ENCODE peak calls at places on chromosome 21, in nine cellular contexts. P, S, C, T, R, J, F, W and U are unnamed samples.
A peak's percentile ranks its signal among the peaks of the same experiment; 100 is the strongest.

GRCh38 chr21:38319781-38320180 is 63.0 kb downstream of the KCNJ15 start:
- DNase-seq in P (no peak), S (no peak), C (no peak), T (no peak), R (no peak), J (no peak), F (peak; percentile 76), W (no peak), U (no peak)

GRCh38 chr21:38794978-38795377 is 10.8 kb upstream of the ETS2 start:
- DNase-seq in P (no peak), S (no peak), C (peak; percentile 54), T (no peak), R (no peak), J (peak; percentile 79), F (no peak), W (no peak), U (no peak)

GRCh38 chr21:29938968-29939858 is 583 bp downstream of the GRIK1 start:
- DNase-seq in P (no peak), S (no peak), C (no peak), T (peak; percentile 9), R (no peak), J (peak; percentile 63), F (peak; percentile 9), W (no peak), U (no peak)

GRCh38 chr21:19122371-19122770 is 718.8 kb upstream of the TMPRSS15 start:
- DNase-seq in P (no peak), S (no peak), C (no peak), T (no peak), R (no peak), J (no peak), F (no peak), W (no peak), U (no peak)

GRCh38 chr21:27569831-27570230 is 602.9 kb upstream of the ADAMTS5 start:
- DNase-seq in P (no peak), S (no peak), C (no peak), T (no peak), R (no peak), J (no peak), F (no peak), W (no peak), U (no peak)

GRCh38 chr21:38439957-38440356 is 58.3 kb downstream of the ERG start:
- DNase-seq in P (no peak), S (no peak), C (no peak), T (no peak), R (no peak), J (no peak), F (no peak), W (no peak), U (no peak)

GRCh38 chr21:31293986-31294385 is 50.1 kb downstream of the TIAM1 start:
- DNase-seq in P (no peak), S (no peak), C (no peak), T (no peak), R (no peak), J (no peak), F (peak; percentile 98), W (no peak), U (no peak)

GRCh38 chr21:25563399-25564116 is 43.7 kb downstream of the MRPL39 start:
- DNase-seq in P (no peak), S (peak; percentile 16), C (peak; percentile 19), T (no peak), R (no peak), J (no peak), F (peak; percentile 69), W (no peak), U (no peak)

GRCh38 chr21:40902993-40903392 is 56.0 kb upstream of the DSCAM start:
- DNase-seq in P (no peak), S (no peak), C (no peak), T (no peak), R (no peak), J (no peak), F (no peak), W (no peak), U (no peak)

GRCh38 chr21:38349111-38349746 is 92.4 kb downstream of the KCNJ15 start:
- DNase-seq in P (no peak), S (no peak), C (no peak), T (no peak), R (no peak), J (no peak), F (peak; percentile 99), W (no peak), U (no peak)

DNA sequence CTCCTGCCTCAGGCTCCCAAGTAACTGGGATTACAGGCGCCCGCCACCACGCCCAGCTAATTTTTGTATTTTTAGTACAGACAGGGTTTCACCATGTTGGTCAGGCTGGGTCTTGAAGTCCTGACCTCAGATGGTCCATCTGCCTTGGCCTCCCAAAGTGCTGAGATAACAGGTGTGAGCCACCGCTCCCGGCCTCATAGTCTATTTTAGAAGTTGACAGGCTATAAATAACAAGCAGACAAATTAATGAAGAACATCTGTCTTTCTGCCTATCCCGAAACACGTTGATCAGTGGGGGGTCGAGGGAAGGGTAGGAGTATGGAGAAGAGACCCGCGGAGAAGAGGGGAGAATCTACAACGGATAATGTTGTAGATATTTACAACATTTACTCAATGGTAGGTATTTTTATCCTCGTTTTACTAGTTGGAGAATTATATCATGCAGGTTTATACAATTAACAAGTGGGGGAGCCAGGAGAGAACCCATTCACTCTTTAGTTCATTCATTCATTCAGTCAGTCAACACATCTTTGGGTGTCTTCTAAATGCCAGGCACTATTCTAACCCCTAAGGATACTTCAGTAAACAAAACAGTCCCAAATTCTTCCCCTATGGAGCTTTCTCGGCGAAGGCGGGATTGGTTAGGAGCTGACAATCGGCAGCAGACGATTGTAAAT is 501 bp upstream of the IFNAR2 start:
- DNase-seq in P (no peak), S (no peak), C (no peak), T (no peak), R (no peak), J (no peak), F (no peak), W (no peak), U (no peak)
- H3K27ac ChIP-seq in P (peak overlapping the region; percentile 99), S (peak overlapping the region; percentile 91), C (peak overlapping the region; percentile 75), T (peak overlapping the region; percentile 99), R (no peak overlapping the region), J (peak overlapping the region; percentile 53), F (no peak overlapping the region), W (peak overlapping the region; percentile 18), U (no peak overlapping the region)

GRCh38 chr21:42236014-42236413 is 17.1 kb downstream of the ABCG1 start:
- DNase-seq in P (no peak), S (no peak), C (no peak), T (peak; percentile 69), R (peak; percentile 57), J (peak; percentile 77), F (no peak), W (no peak), U (no peak)

GRCh38 chr21:42234026-42234425 is 15.1 kb downstream of the ABCG1 start:
- DNase-seq in P (peak; percentile 30), S (no peak), C (peak; percentile 30), T (no peak), R (no peak), J (peak; percentile 53), F (no peak), W (no peak), U (no peak)

GRCh38 chr21:42233067-42233981 is 14.4 kb downstream of the ABCG1 start:
- DNase-seq in P (peak; percentile 84), S (peak; percentile 88), C (peak; percentile 74), T (peak; percentile 76), R (peak; percentile 53), J (peak; percentile 84), F (no peak), W (peak; percentile 74), U (no peak)

GRCh38 chr21:42235593-42235992 is 16.7 kb downstream of the ABCG1 start:
- DNase-seq in P (no peak), S (no peak), C (no peak), T (no peak), R (no peak), J (no peak), F (no peak), W (no peak), U (no peak)

DNA sequence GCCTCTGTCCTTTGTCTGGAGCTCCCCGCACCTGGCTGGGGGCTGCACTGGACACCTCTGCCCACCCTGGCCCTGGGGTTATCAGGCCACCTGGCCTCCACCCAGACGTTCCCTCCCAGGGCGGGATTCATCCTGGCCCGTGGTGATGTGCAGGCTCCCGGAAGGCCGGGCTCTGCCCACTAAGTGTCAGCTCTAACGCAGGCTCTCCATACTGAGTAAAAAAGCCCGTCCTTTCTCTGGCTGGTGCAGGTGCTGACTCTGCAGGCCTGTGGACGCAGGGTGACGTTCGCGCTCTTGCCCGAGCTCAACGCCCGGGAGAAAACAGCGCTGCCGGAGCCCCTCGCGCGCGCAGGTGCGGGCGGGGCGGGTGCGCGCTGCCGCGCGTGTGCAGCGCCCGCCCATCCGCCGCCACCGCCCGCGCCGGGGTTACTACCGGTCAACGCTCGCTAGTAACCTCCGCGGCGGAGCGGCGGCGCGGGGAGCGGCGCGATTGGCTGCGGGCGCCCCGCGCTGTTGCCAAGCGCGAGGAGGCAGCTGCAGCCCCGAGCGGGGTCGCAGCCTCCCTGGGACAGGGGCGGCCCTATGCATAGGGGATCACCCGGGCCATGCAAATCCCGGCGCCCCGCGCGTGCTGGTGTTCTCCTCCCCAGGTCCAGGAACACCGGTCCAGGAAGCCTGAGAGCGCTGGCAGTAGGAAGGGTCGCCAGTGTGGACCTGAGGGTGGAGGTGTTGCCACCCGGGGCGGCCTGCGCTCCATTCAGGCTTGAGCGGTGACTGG is 15.7 kb downstream of the ABCG1 start:
- DNase-seq in P (peak; percentile 84), S (peak; percentile 80), C (peak; percentile 75), T (peak; percentile 82), R (peak; percentile 76), J (peak; percentile 90), F (peak; percentile 40), W (no peak), U (no peak)
- H3K4me1 ChIP-seq in P (peaks cover 96% of the 10 kb centered on the region), S (peaks cover 84% of the 10 kb centered on the region), C (peaks cover 12% of the 10 kb centered on the region), T (peaks cover 88% of the 10 kb centered on the region), R (peaks cover 23% of the 10 kb centered on the region), J (peaks cover 30% of the 10 kb centered on the region), F (peaks cover 12% of the 10 kb centered on the region), W (peaks cover 52% of the 10 kb centered on the region), U (peaks cover 14% of the 10 kb centered on the region)

GRCh38 chr21:35046880-35047229 is 2.2 kb downstream of the RUNX1 start:
- DNase-seq in P (no peak), S (no peak), C (no peak), T (peak; percentile 18), R (no peak), J (no peak), F (peak; percentile 76), W (no peak), U (no peak)

GRCh38 chr21:35050348-35051286 is 1.5 kb upstream of the RUNX1 start:
- DNase-seq in P (no peak), S (no peak), C (no peak), T (no peak), R (no peak), J (no peak), F (peak; percentile 77), W (no peak), U (no peak)

GRCh38 chr21:35048706-35049617 is at the start of gene RUNX1:
- DNase-seq in P (peak; percentile 77), S (peak; percentile 73), C (peak; percentile 69), T (no peak), R (peak; percentile 47), J (no peak), F (peak; percentile 96), W (peak; percentile 37), U (no peak)

GRCh38 chr21:35046223-35046690 is 2.8 kb downstream of the RUNX1 start:
- DNase-seq in P (no peak), S (no peak), C (no peak), T (no peak), R (no peak), J (no peak), F (no peak), W (no peak), U (no peak)

GRCh38 chr21:35048183-35048601 is 910 bp downstream of the RUNX1 start:
- DNase-seq in P (peak; percentile 67), S (no peak), C (no peak), T (no peak), R (no peak), J (peak; percentile 82), F (peak; percentile 43), W (no peak), U (no peak)
- H3K4me3 ChIP-seq in P (peak overlapping the region; percentile 53), S (peak overlapping the region; percentile 72), C (no peak overlapping the region), T (peak overlapping the region; percentile 63), R (no peak overlapping the region), J (peak overlapping the region; percentile 45), F (peak overlapping the region; percentile 33), W (no peak overlapping the region), U (no peak overlapping the region)

GRCh38 chr21:36859744-36860501 is 106.5 kb downstream of the HLCS start:
- DNase-seq in P (peak; percentile 83), S (no peak), C (peak; percentile 81), T (peak; percentile 81), R (peak; percentile 91), J (peak; percentile 94), F (peak; percentile 62), W (peak; percentile 57), U (peak; percentile 91)
- H3K27ac ChIP-seq in P (no peak overlapping the region), S (no peak overlapping the region), C (peak overlapping the region; percentile 8), T (peak overlapping the region; percentile 65), R (no peak overlapping the region), J (no peak overlapping the region), F (no peak overlapping the region), W (no peak overlapping the region), U (peak overlapping the region; percentile 99)